ENCODE peak calls at places on chromosomes 13 and 19, in five cellular contexts. G, C, H, S and N are unnamed samples.

GRCh38 chr13:30410705-30411125 is 11.6 kb upstream of the UBE2L5 start:
- DNase-seq in C (no peak), S (no peak), G (no peak), H (no peak), N (no peak)

GRCh38 chr19:44602071-44602470 is 11.3 kb upstream of the IGSF23 start:
- DNase-seq in C (no peak), S (peak), G (no peak), H (no peak), N (no peak)

GRCh38 chr13:111242585-111242984 is 77.9 kb upstream of the TEX29 start:
- DNase-seq in G (no peak), C (no peak), S (no peak), H (no peak), N (no peak)

GRCh38 chr13:23434431-23434830 is 929 bp upstream of the SACS start:
- DNase-seq in G (no peak), S (no peak), C (no peak), H (no peak), N (no peak)

GRCh38 chr13:95573226-95573625 is 20.7 kb downstream of the CLDN10 start:
- DNase-seq in G (no peak), C (no peak), S (peak), H (no peak), N (no peak)

GRCh38 chr19:48757089-48757675 is 1.9 kb downstream of the FGF21 start:
- DNase-seq in S (no peak), H (no peak), G (no peak), C (no peak), N (no peak)

GRCh38 chr19:5539431-5539833 is 28.3 kb downstream of the TINCR start:
- DNase-seq in C (no peak), G (no peak), H (no peak), S (no peak), N (no peak)

GRCh38 chr13:44703371-44703770 is 127.2 kb upstream of the TSC22D1 start:
- DNase-seq in S (peak), H (no peak), G (no peak), C (no peak), N (no peak)